ENCODE peak calls at places on chromosomes 2 and 18, in ten cellular contexts. R, V, C, X, H, N, T, Z, A and Y are unnamed samples.

GRCh38 chr2:143071185-143071876 is 57.9 kb upstream of the ARHGAP15 start:
- DNase-seq in R (peak), V (no peak), C (no peak), X (no peak), H (no peak), N (no peak), T (no peak), Z (no peak), A (no peak), Y (no peak)

GRCh38 chr2:44560352-44560751 is 198.6 kb downstream of the CAMKMT start:
- DNase-seq in R (no peak), V (no peak), C (no peak), X (peak), H (no peak), N (no peak), T (no peak), Z (no peak), A (no peak), Y (peak)

GRCh38 chr2:207082619-207083018 is 83.1 kb downstream of the KLF7 start:
- DNase-seq in R (no peak), V (no peak), C (no peak), X (no peak), H (no peak), N (no peak), T (no peak), Z (no peak), A (no peak), Y (no peak)

GRCh38 chr2:38508311-38509039 is 94.3 kb downstream of the HNRNPLL start:
- DNase-seq in R (peak), V (peak), C (peak), X (peak), H (peak), N (peak), T (peak), Z (peak), A (peak), Y (peak)

GRCh38 chr18:63348508-63349136 is 18.4 kb downstream of the KDSR start:
- DNase-seq in R (no peak), V (no peak), C (no peak), X (no peak), H (no peak), N (no peak), T (no peak), Z (no peak), A (no peak), Y (no peak)

GRCh38 chr2:37306024-37306423 is 18.6 kb downstream of the PRKD3 start:
- DNase-seq in R (no peak), V (no peak), C (peak), X (no peak), H (no peak), N (no peak), T (no peak), Z (no peak), A (no peak), Y (no peak)

GRCh38 chr18:50870138-50870845 is 8.6 kb upstream of the ME2 start:
- DNase-seq in R (peak), V (no peak), C (peak), X (no peak), H (no peak), N (no peak), T (no peak), Z (no peak), A (no peak), Y (no peak)

GRCh38 chr2:234463626-234464290 is 33.1 kb downstream of the ARL4C start:
- DNase-seq in R (peak), V (no peak), C (peak), X (peak), H (peak), N (peak), T (peak), Z (no peak), A (no peak), Y (peak)